ENCODE peak calls at places on chromosomes 12 and 14, in eight cellular contexts. O is T-helper 1 cell; L is kidney glomerular epithelial cell; U is stimulated activated CD4-positive, alpha-beta T cell treated with anti-CD3 and anti-CD28 coated beads, Interleukin-2, amount 100 ng/mL, for 24 hours; S is fibroblast of pulmonary artery; P is A549; G is NCI-H460; F is activated naive CD8-positive, alpha-beta T cell treated with anti-CD3 and anti-CD28 coated beads, Interleukin-2, amount 50 U/mL, for 24 hours. I is an unnamed sample.
A peak's percentile ranks its signal among the peaks of the same experiment; 100 is the strongest.

GRCh38 chr12:132408001-132408400 is 78.6 kb upstream of the GALNT9 start:
- DNase-seq in O (no peak), L (no peak), U (no peak), S (no peak), P (no peak), G (no peak), F (no peak), I (no peak)

GRCh38 chr12:145369-145960 is 68.5 kb downstream of the SLC6A12 start:
- DNase-seq in O (no peak), L (no peak), U (no peak), S (no peak), P (no peak), G (no peak), F (no peak), I (no peak)

GRCh38 chr14:50333010-50333409 is 20.9 kb downstream of the DMAC2L start:
- DNase-seq in O (no peak), L (no peak), U (no peak), S (peak; percentile 99), P (no peak), G (no peak), F (no peak), I (peak; percentile 22)

GRCh38 chr14:99136401-99136800 is 135.6 kb downstream of the BCL11B start:
- DNase-seq in O (no peak), L (no peak), U (no peak), S (no peak), P (no peak), G (no peak), F (no peak), I (no peak)

GRCh38 chr12:52243264-52243773 is 10.3 kb downstream of the KRT7 start:
- DNase-seq in O (no peak), L (peak; percentile 86), U (no peak), S (no peak), P (peak; percentile 61), G (peak; percentile 26), F (no peak), I (peak; percentile 72)

GRCh38 chr12:9065607-9065856 is 50.2 kb downstream of the A2M start:
- DNase-seq in O (no peak), L (no peak), U (no peak), S (no peak), P (no peak), G (no peak), F (no peak), I (no peak)

GRCh38 chr12:104280111-104280510 is 23.4 kb upstream of the EID3 start:
- DNase-seq in O (no peak), L (no peak), U (no peak), S (no peak), P (no peak), G (no peak), F (no peak), I (peak; percentile 38)

GRCh38 chr14:102539544-102540309 is 30.2 kb upstream of the ANKRD9 start:
- DNase-seq in O (no peak), L (no peak), U (no peak), S (peak; percentile 96), P (no peak), G (no peak), F (no peak), I (no peak)

GRCh38 chr12:7210642-7211151 is 21.2 kb downstream of the PEX5 start:
- DNase-seq in O (no peak), L (no peak), U (no peak), S (no peak), P (no peak), G (no peak), F (no peak), I (no peak)

GRCh38 chr12:43969882-43970281 is 134.0 kb downstream of the TMEM117 start:
- DNase-seq in O (no peak), L (peak; percentile 6), U (no peak), S (peak; percentile 50), P (peak; percentile 41), G (no peak), F (no peak), I (peak; percentile 12)

GRCh38 chr12:126926023-126926600 is 1340.9 kb upstream of the TMEM132C start:
- DNase-seq in O (no peak), L (no peak), U (no peak), S (no peak), P (peak; percentile 6), G (no peak), F (no peak), I (no peak)

GRCh38 chr12:97512696-97513095 is 50.1 kb downstream of the RMST start:
- DNase-seq in O (no peak), L (no peak), U (no peak), S (no peak), P (no peak), G (no peak), F (no peak), I (no peak)